ENCODE peak calls at places on chromosomes 11 and 22, in nine cellular contexts. Y is GM13977, C is lower lobe of right lung, K is left ventricle myocardium inferior, V is progenitor cell of endocrine pancreas, B is retinal pigment epithelial cell, I is AG09319, W is tibial nerve, Q is upper lobe of right lung. T is an unnamed sample.

GRCh38 chr22:45960477-45961386 is 16.2 kb downstream of the WNT7B start:
- DNase-seq in Y (no peak), C (no peak), K (no peak), V (no peak), B (no peak), I (no peak), W (no peak), Q (no peak), T (no peak)

GRCh38 chr22:33492210-33492651 is 428.0 kb downstream of the LARGE1 start:
- DNase-seq in Y (no peak), C (no peak), K (no peak), V (no peak), B (no peak), I (no peak), W (no peak), Q (no peak), T (no peak)

GRCh38 chr22:19184276-19184997 is 5.9 kb upstream of the SLC25A1 start:
- DNase-seq in Y (no peak), C (no peak), K (no peak), V (no peak), B (no peak), I (no peak), W (no peak), Q (no peak), T (no peak)

GRCh38 chr11:122398167-122398566 is 257.4 kb upstream of the UBASH3B start:
- DNase-seq in Y (peak; percentile 7), C (no peak), K (no peak), V (no peak), B (no peak), I (no peak), W (no peak), Q (no peak), T (no peak)

GRCh38 chr11:107102692-107103463 is 84.6 kb upstream of the GUCY1A2 start:
- DNase-seq in Y (no peak), C (no peak), K (no peak), V (no peak), B (peak; percentile 23), I (no peak), W (no peak), Q (no peak), T (no peak)

GRCh38 chr11:72871089-72871488 is 56.9 kb downstream of the ATG16L2 start:
- DNase-seq in Y (no peak), C (no peak), K (no peak), V (no peak), B (no peak), I (no peak), W (no peak), Q (no peak), T (no peak)

GRCh38 chr11:101748572-101748971 is 164.8 kb upstream of the TRPC6 start:
- DNase-seq in Y (no peak), C (no peak), K (no peak), V (no peak), B (no peak), I (no peak), W (no peak), Q (no peak), T (no peak)

GRCh38 chr11:101008961-101009684 is 120.5 kb downstream of the PGR start:
- DNase-seq in Y (no peak), C (no peak), K (no peak), V (no peak), B (no peak), I (no peak), W (no peak), Q (no peak), T (no peak)

GRCh38 chr11:76041208-76041607 is 165.1 kb downstream of the WNT11 start:
- DNase-seq in Y (no peak), C (no peak), K (no peak), V (no peak), B (no peak), I (no peak), W (no peak), Q (no peak), T (no peak)

GRCh38 chr11:35045219-35045819 is 93.7 kb upstream of the CD44 start:
- DNase-seq in Y (no peak), C (no peak), K (no peak), V (no peak), B (no peak), I (no peak), W (no peak), Q (no peak), T (no peak)

GRCh38 chr11:26891501-26891900 is 102.4 kb upstream of the FIBIN start:
- DNase-seq in Y (no peak), C (no peak), K (no peak), V (no peak), B (no peak), I (no peak), W (no peak), Q (no peak), T (no peak)

GRCh38 chr11:19419813-19420212 is 179.1 kb upstream of the E2F8 start:
- DNase-seq in Y (no peak), C (no peak), K (no peak), V (no peak), B (no peak), I (no peak), W (no peak), Q (no peak), T (no peak)

GRCh38 chr11:28674432-28675076 is 566.4 kb downstream of the METTL15 start:
- DNase-seq in Y (no peak), C (no peak), K (no peak), V (no peak), B (peak; percentile 94), I (peak; percentile 98), W (no peak), Q (no peak), T (no peak)

GRCh38 chr11:35235944-35236666 is 97.1 kb downstream of the CD44 start:
- DNase-seq in Y (no peak), C (no peak), K (no peak), V (no peak), B (no peak), I (peak; percentile 24), W (no peak), Q (no peak), T (peak; percentile 72)

GRCh38 chr11:72840780-72841179 is 26.6 kb downstream of the ATG16L2 start:
- DNase-seq in Y (no peak), C (no peak), K (no peak), V (no peak), B (peak; percentile 93), I (peak; percentile 74), W (no peak), Q (no peak), T (peak; percentile 50)

GRCh38 chr11:134399996-134400395 is 12.0 kb downstream of the B3GAT1 start:
- DNase-seq in Y (no peak), C (no peak), K (no peak), V (no peak), B (no peak), I (no peak), W (no peak), Q (no peak), T (no peak)

GRCh38 chr11:11641581-11641980 is 19.8 kb upstream of the GALNT18 start:
- DNase-seq in Y (no peak), C (no peak), K (no peak), V (no peak), B (no peak), I (no peak), W (no peak), Q (no peak), T (no peak)

DNA sequence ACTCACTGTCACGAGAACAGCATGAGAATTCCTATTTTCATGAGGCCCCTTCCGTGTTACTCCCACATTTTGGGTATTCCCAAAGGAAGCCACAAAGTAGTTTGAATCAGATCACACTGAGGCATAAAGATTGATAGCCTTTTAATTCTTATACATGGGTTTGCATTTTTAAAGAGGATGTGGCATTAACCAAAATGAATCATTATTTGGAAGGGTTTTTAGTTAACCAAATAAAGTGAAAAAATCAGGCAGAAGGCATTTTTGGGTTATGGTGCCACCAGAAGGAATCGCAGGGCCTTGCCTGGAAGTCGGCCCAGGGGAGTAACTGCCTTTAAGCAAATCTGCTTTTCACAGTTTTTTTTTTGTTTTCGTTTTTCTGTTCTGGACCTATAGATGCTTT is 55.4 kb downstream of the HSD17B12 start:
- DNase-seq in Y (no peak), C (no peak), K (no peak), V (no peak), B (no peak), I (no peak), W (no peak), Q (no peak), T (no peak)
- TF ChIP-seq CTCF in Y (no peak), C (no peak), K (no peak), V (no peak), B (peak; percentile 15), I (peak; percentile 21), W (no peak), Q (no peak), T (no peak)

DNA sequence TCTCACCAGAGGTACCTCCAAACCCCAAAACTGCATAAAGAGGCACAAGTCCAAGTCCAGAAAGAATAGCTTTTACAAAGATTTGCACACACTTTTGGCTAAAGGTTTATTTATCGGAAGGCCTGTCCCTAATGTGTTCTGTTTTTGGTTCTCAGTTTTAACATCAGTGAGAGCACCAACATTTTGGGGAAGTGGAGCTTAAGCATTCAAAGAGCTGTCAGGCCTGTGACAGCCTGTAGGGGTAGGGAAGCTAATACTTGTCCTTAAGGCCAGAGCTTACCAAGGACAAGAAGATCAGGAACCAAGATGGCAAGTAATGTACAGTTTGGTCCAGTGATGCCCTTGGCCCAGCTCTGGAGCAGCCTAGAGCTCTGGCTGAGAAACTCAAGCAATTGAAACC is 38.9 kb upstream of the SCUBE2 start:
- DNase-seq in Y (no peak), C (no peak), K (no peak), V (no peak), B (no peak), I (no peak), W (no peak), Q (no peak), T (no peak)
- TF ChIP-seq CTCF in Y (no peak), C (no peak), K (no peak), V (no peak), B (no peak), I (no peak), W (no peak), Q (no peak), T (no peak)

GRCh38 chr22:24976442-24977218 is 24.1 kb downstream of the KIAA1671 start:
- DNase-seq in Y (no peak), C (no peak), K (no peak), V (no peak), B (no peak), I (no peak), W (no peak), Q (no peak), T (no peak)
- TF ChIP-seq CTCF in Y (no peak), C (no peak), K (no peak), V (no peak), B (no peak), I (no peak), W (no peak), Q (no peak), T (no peak)

DNA sequence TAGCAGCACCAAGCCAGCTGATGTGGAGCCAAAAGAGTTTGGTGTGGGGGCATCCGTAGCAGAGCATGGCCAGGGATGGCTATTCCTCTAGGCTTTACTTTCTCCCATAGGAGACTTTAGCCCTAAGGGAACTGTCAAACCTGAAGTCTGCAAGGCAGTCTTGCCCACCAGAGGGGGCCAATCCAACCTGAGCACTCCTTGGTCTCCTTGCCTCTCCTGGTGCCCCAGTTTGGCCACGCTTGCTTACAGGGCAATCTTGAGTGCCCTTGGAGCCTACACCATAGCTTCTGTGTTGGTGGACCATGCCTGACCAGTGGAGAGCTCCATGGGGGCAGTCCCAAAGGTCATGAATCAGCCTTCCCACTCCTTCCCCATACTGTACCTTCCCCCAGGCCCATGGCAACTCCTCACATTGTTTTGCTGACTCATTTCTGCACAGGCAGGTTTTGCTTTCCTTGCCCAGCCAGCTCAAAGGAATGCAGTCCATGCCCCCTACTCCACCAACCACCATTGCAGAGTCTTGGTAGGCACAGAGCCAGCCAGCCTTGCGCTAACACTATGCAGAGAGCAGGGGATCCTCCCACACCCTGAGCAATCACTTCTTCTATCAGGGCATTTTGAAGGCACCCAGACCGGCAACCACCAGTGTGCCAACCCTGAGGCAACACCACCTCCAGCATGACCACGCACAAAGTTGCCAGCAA is 1421.2 kb upstream of the RAG2 start:
- DNase-seq in Y (no peak), C (no peak), K (no peak), V (no peak), B (no peak), I (no peak), W (no peak), Q (no peak), T (peak; percentile 74)
- TF ChIP-seq CTCF in Y (no peak), C (no peak), K (no peak), V (no peak), B (no peak), I (no peak), W (no peak), Q (no peak), T (peak; percentile 14)